ENCODE peak calls at places on chromosomes 11 and 22, in four cellular contexts. One of them, this sample, is unnamed. For H3K4me1, the result is how much of the 10 kb centered on the place peaks cover.

GRCh38 chr11:5154657-5155056 is at the start of gene OR52A1:
- DNase-seq in endothelial cell of umbilical vein: no peak
- DNase-seq in H1: no peak
- DNase-seq in prostate gland: no peak
- DNase-seq in this sample: no peak

GRCh38 chr11:60978546-60979380 is 7.3 kb downstream of the CD6 start:
- DNase-seq in endothelial cell of umbilical vein: no peak
- DNase-seq in H1: no peak
- DNase-seq in prostate gland: no peak
- DNase-seq in this sample: no peak

GRCh38 chr11:121391914-121392313 is 60.2 kb upstream of the SORL1 start:
- DNase-seq in endothelial cell of umbilical vein: no peak
- DNase-seq in H1: no peak
- DNase-seq in prostate gland: peak
- DNase-seq in this sample: no peak

GRCh38 chr11:87295237-87295636 is 257.5 kb downstream of the TMEM135 start:
- DNase-seq in endothelial cell of umbilical vein: no peak
- DNase-seq in H1: no peak
- DNase-seq in prostate gland: no peak
- DNase-seq in this sample: no peak

GRCh38 chr22:49966716-49967332 is 6.3 kb downstream of the PIM3 start:
- DNase-seq in endothelial cell of umbilical vein: peak
- DNase-seq in H1: peak
- DNase-seq in prostate gland: no peak
- DNase-seq in this sample: peak

GRCh38 chr22:19066531-19067271 is 55.5 kb downstream of the DGCR2 start:
- DNase-seq in endothelial cell of umbilical vein: no peak
- DNase-seq in H1: no peak
- DNase-seq in prostate gland: no peak
- DNase-seq in this sample: peak

GRCh38 chr11:113587318-113587739 is 112.1 kb upstream of the DRD2 start:
- DNase-seq in endothelial cell of umbilical vein: no peak
- DNase-seq in H1: no peak
- DNase-seq in prostate gland: no peak
- DNase-seq in this sample: no peak

GRCh38 chr22:50245214-50246072 is 620 bp upstream of the TUBGCP6 start:
- DNase-seq in endothelial cell of umbilical vein: no peak
- DNase-seq in H1: no peak
- DNase-seq in prostate gland: no peak
- DNase-seq in this sample: no peak

GRCh38 chr11:117239295-117239694 is 6.8 kb downstream of the RNF214 start:
- DNase-seq in endothelial cell of umbilical vein: peak
- DNase-seq in H1: no peak
- DNase-seq in prostate gland: no peak
- DNase-seq in this sample: no peak

GRCh38 chr11:73478737-73479347 is 102.6 kb downstream of the RELT start:
- DNase-seq in endothelial cell of umbilical vein: peak
- DNase-seq in H1: no peak
- DNase-seq in prostate gland: no peak
- DNase-seq in this sample: no peak

GRCh38 chr11:77090046-77090372 is 12.6 kb upstream of the OMP start:
- DNase-seq in endothelial cell of umbilical vein: no peak
- DNase-seq in H1: no peak
- DNase-seq in prostate gland: no peak
- DNase-seq in this sample: no peak

GRCh38 chr11:102061276-102061675 is 14.0 kb downstream of the CFAP300 start:
- DNase-seq in endothelial cell of umbilical vein: peak
- DNase-seq in H1: no peak
- DNase-seq in prostate gland: no peak
- DNase-seq in this sample: no peak

GRCh38 chr22:25839755-25840154 is 97.8 kb downstream of the MYO18B start:
- DNase-seq in endothelial cell of umbilical vein: no peak
- DNase-seq in H1: peak
- DNase-seq in prostate gland: no peak
- DNase-seq in this sample: no peak

GRCh38 chr22:19728836-19729235 is 5.5 kb downstream of the GP1BB start:
- DNase-seq in endothelial cell of umbilical vein: no peak
- DNase-seq in H1: no peak
- DNase-seq in prostate gland: no peak
- DNase-seq in this sample: no peak

GRCh38 chr22:28894320-28894719 is 10.9 kb downstream of the ZNRF3 start:
- DNase-seq in endothelial cell of umbilical vein: no peak
- DNase-seq in H1: no peak
- DNase-seq in prostate gland: peak
- DNase-seq in this sample: no peak

GRCh38 chr22:30396871-30397655 is at the start of gene SEC14L2:
- DNase-seq in endothelial cell of umbilical vein: peak
- DNase-seq in H1: peak
- DNase-seq in prostate gland: peak
- DNase-seq in this sample: no peak

GRCh38 chr11:128632151-128632791 is 44.9 kb upstream of the ETS1 start:
- DNase-seq in endothelial cell of umbilical vein: peak
- DNase-seq in H1: peak
- DNase-seq in prostate gland: no peak
- DNase-seq in this sample: peak

GRCh38 chr11:41665633-41666032 is 206.2 kb upstream of the LRRC4C start:
- DNase-seq in endothelial cell of umbilical vein: no peak
- DNase-seq in H1: no peak
- DNase-seq in prostate gland: no peak
- DNase-seq in this sample: no peak

GRCh38 chr11:2382129-2382517 is 5.0 kb downstream of the CD81 start:
- DNase-seq in endothelial cell of umbilical vein: no peak
- DNase-seq in H1: no peak
- DNase-seq in prostate gland: no peak
- DNase-seq in this sample: no peak

GRCh38 chr11:69022268-69022667 is 9.2 kb upstream of the MRGPRF start:
- DNase-seq in endothelial cell of umbilical vein: no peak
- DNase-seq in H1: no peak
- DNase-seq in prostate gland: no peak
- DNase-seq in this sample: no peak

GRCh38 chr22:50520826-50521453 is 4.5 kb downstream of the SCO2 start:
- DNase-seq in endothelial cell of umbilical vein: no peak
- DNase-seq in H1: no peak
- DNase-seq in prostate gland: no peak
- DNase-seq in this sample: no peak

GRCh38 chr11:11978792-11979486 is 29.5 kb downstream of the DKK3 start:
- DNase-seq in endothelial cell of umbilical vein: peak
- DNase-seq in H1: peak
- DNase-seq in prostate gland: no peak
- DNase-seq in this sample: peak

GRCh38 chr22:47918276-47918928 is 1156.0 kb downstream of the TBC1D22A start:
- DNase-seq in endothelial cell of umbilical vein: no peak
- DNase-seq in H1: no peak
- DNase-seq in prostate gland: no peak
- DNase-seq in this sample: no peak

GRCh38 chr11:121112498-121113455 is 11.7 kb downstream of the TECTA start:
- DNase-seq in endothelial cell of umbilical vein: peak
- DNase-seq in H1: peak
- DNase-seq in prostate gland: peak
- DNase-seq in this sample: peak

GRCh38 chr11:106091480-106092123 is 14.1 kb downstream of the AASDHPPT start:
- DNase-seq in endothelial cell of umbilical vein: peak
- DNase-seq in H1: no peak
- DNase-seq in prostate gland: no peak
- DNase-seq in this sample: no peak

GRCh38 chr11:74085542-74085892 is 76.6 kb upstream of the UCP3 start:
- DNase-seq in endothelial cell of umbilical vein: no peak
- DNase-seq in H1: no peak
- DNase-seq in prostate gland: no peak
- DNase-seq in this sample: no peak

DNA sequence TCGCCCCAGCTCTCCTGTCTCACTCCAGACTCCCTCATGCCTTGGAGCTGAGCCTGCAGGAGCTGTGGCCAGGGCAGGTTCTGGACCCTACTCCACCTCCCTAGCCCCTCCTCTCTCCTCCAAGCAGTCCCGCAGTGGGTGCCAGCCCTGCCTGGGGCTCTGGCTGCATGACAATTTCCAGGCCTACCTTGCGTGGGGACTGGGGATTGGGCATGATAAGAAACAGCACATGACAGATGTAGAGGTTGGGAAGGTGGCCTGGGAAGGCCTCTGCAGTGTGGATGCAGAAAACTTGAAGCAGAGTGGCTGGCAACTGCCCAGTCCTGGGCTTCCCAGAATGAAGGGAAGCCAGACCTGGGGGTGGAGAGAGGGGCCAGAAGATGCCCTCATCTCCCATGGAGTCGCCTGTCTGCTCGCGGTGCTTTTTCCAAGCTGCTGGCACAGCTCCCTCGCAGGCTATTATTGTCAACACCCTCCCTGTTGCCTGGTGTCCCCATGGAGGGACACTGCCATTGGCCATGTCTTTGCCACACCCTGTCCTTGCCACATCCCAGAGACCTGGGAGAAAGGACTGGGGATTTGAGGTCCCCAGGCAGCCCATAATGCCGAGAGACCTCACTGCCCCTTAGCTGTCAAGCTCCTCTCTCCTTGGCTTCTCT is 48.9 kb upstream of the CDON start:
- DNase-seq in endothelial cell of umbilical vein: no peak
- DNase-seq in H1: no peak
- DNase-seq in prostate gland: no peak
- DNase-seq in this sample: no peak
- H3K4me1 ChIP-seq in endothelial cell of umbilical vein: under half
- H3K4me1 ChIP-seq in H1: under half
- H3K4me1 ChIP-seq in prostate gland: under half
- H3K4me1 ChIP-seq in this sample: under half

GRCh38 chr11:93796424-93796823 is 12.3 kb downstream of the MED17 start:
- DNase-seq in endothelial cell of umbilical vein: no peak
- DNase-seq in H1: no peak
- DNase-seq in prostate gland: no peak
- DNase-seq in this sample: no peak

GRCh38 chr11:93796832-93797231 is 12.8 kb downstream of the MED17 start:
- DNase-seq in endothelial cell of umbilical vein: no peak
- DNase-seq in H1: no peak
- DNase-seq in prostate gland: no peak
- DNase-seq in this sample: no peak

GRCh38 chr11:93791493-93791892 is 7.4 kb downstream of the MED17 start:
- DNase-seq in endothelial cell of umbilical vein: no peak
- DNase-seq in H1: no peak
- DNase-seq in prostate gland: no peak
- DNase-seq in this sample: no peak
- TF ChIP-seq POLR2AphosphoS5 in endothelial cell of umbilical vein: no peak
- TF ChIP-seq POLR2AphosphoS5 in H1: no peak
- TF ChIP-seq POLR2AphosphoS5 in prostate gland: no peak
- TF ChIP-seq POLR2AphosphoS5 in this sample: no peak

GRCh38 chr11:6603287-6604080 is at the start of the genes ILK and RRP8:
- DNase-seq in endothelial cell of umbilical vein: peak
- DNase-seq in H1: peak
- DNase-seq in prostate gland: peak
- DNase-seq in this sample: peak
- TF ChIP-seq POLR2A in endothelial cell of umbilical vein: peak
- TF ChIP-seq POLR2A in H1: peak
- TF ChIP-seq POLR2A in prostate gland: peak
- TF ChIP-seq POLR2A in this sample: peak

GRCh38 chr11:82792319-82792718 is 58.7 kb upstream of the FAM181B start:
- DNase-seq in endothelial cell of umbilical vein: no peak
- DNase-seq in H1: no peak
- DNase-seq in prostate gland: no peak
- DNase-seq in this sample: no peak

GRCh38 chr11:82792822-82793569 is 59.3 kb upstream of the FAM181B start:
- DNase-seq in endothelial cell of umbilical vein: peak
- DNase-seq in H1: no peak
- DNase-seq in prostate gland: no peak
- DNase-seq in this sample: no peak

GRCh38 chr11:82794490-82794889 is 60.8 kb upstream of the FAM181B start:
- DNase-seq in endothelial cell of umbilical vein: peak
- DNase-seq in H1: no peak
- DNase-seq in prostate gland: no peak
- DNase-seq in this sample: no peak

GRCh38 chr11:82790723-82791487 is 57.2 kb upstream of the FAM181B start:
- DNase-seq in endothelial cell of umbilical vein: peak
- DNase-seq in H1: no peak
- DNase-seq in prostate gland: no peak
- DNase-seq in this sample: no peak

DNA sequence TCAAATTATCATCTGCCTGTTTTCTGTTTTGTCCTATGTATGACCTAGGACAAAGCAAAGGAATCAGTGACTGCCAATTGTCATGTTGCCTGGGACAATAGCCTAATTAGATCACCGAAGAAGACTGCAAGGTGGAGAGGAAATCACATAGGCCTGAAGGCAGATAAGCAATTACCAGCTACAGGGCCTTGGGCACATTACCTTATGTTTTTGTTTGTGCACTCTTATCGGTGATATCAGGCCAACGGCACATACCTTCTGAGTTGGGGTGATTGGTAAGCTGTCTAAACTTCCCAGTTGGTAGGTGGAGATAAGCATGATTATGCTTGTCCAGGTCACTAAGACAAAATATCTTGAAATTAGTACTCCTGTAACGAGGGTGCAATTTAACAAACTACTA is 58.1 kb upstream of the FAM181B start:
- DNase-seq in endothelial cell of umbilical vein: no peak
- DNase-seq in H1: no peak
- DNase-seq in prostate gland: no peak
- DNase-seq in this sample: no peak
- H3K4me1 ChIP-seq in endothelial cell of umbilical vein: under half
- H3K4me1 ChIP-seq in H1: under half
- H3K4me1 ChIP-seq in prostate gland: under half
- H3K4me1 ChIP-seq in this sample: under half

GRCh38 chr11:111416231-111416960 is 37.3 kb upstream of the POU2AF1 start:
- DNase-seq in endothelial cell of umbilical vein: no peak
- DNase-seq in H1: no peak
- DNase-seq in prostate gland: no peak
- DNase-seq in this sample: no peak

GRCh38 chr11:111419181-111419580 is 40.1 kb upstream of the POU2AF1 start:
- DNase-seq in endothelial cell of umbilical vein: no peak
- DNase-seq in H1: no peak
- DNase-seq in prostate gland: no peak
- DNase-seq in this sample: no peak

GRCh38 chr11:111417011-111417765 is 38.1 kb upstream of the POU2AF1 start:
- DNase-seq in endothelial cell of umbilical vein: no peak
- DNase-seq in H1: no peak
- DNase-seq in prostate gland: no peak
- DNase-seq in this sample: no peak

GRCh38 chr11:111418436-111418787 is 39.3 kb upstream of the POU2AF1 start:
- DNase-seq in endothelial cell of umbilical vein: no peak
- DNase-seq in H1: no peak
- DNase-seq in prostate gland: no peak
- DNase-seq in this sample: no peak

GRCh38 chr11:111417766-111418435 is 38.8 kb upstream of the POU2AF1 start:
- DNase-seq in endothelial cell of umbilical vein: peak
- DNase-seq in H1: no peak
- DNase-seq in prostate gland: peak
- DNase-seq in this sample: no peak
- TF ChIP-seq POLR2AphosphoS5 in endothelial cell of umbilical vein: no peak
- TF ChIP-seq POLR2AphosphoS5 in H1: no peak
- TF ChIP-seq POLR2AphosphoS5 in prostate gland: peak
- TF ChIP-seq POLR2AphosphoS5 in this sample: peak

This sample was measured in vagina.